ENCODE peak calls at places on chromosomes 2 and 18, in nine cellular contexts. H, J, F, R, P, C, W, V and Z are unnamed samples. For H3K36me3, the result is how much of the 10 kb centered on the place peaks cover.

GRCh38 chr2:40797115-40797514 is 345.2 kb upstream of the SLC8A1 start:
- DNase-seq in H (no peak), J (no peak), F (no peak), R (no peak), P (no peak), C (no peak), W (no peak), V (no peak), Z (peak)

GRCh38 chr18:9135912-9136314 is 668 bp upstream of the ANKRD12 start:
- DNase-seq in H (peak), J (peak), F (peak), R (no peak), P (peak), C (peak), W (peak), V (peak), Z (no peak)

GRCh38 chr2:173075056-173075780 is 428 bp upstream of the MAP3K20 start:
- DNase-seq in H (no peak), J (no peak), F (no peak), R (no peak), P (peak), C (no peak), W (no peak), V (no peak), Z (no peak)

GRCh38 chr2:205766765-205767359 is 84.6 kb downstream of the NRP2 start:
- DNase-seq in H (peak), J (peak), F (peak), R (peak), P (peak), C (no peak), W (no peak), V (peak), Z (peak)

GRCh38 chr2:159476329-159476728 is 140.0 kb downstream of the BAZ2B start:
- DNase-seq in H (no peak), J (no peak), F (no peak), R (no peak), P (no peak), C (no peak), W (no peak), V (no peak), Z (no peak)

GRCh38 chr2:120765911-120766757 is 30.5 kb downstream of the GLI2 start:
- DNase-seq in H (no peak), J (peak), F (peak), R (peak), P (peak), C (no peak), W (peak), V (peak), Z (peak)

GRCh38 chr2:191115391-191115790 is 35.4 kb downstream of the STAT4 start:
- DNase-seq in H (no peak), J (no peak), F (no peak), R (no peak), P (no peak), C (no peak), W (no peak), V (no peak), Z (no peak)

GRCh38 chr18:62944454-62944853 is 229.1 kb downstream of the PHLPP1 start:
- DNase-seq in H (no peak), J (no peak), F (no peak), R (no peak), P (no peak), C (no peak), W (no peak), V (no peak), Z (no peak)

GRCh38 chr2:239308696-239309397 is 92.0 kb downstream of the HDAC4 start:
- DNase-seq in H (no peak), J (peak), F (peak), R (no peak), P (no peak), C (no peak), W (peak), V (no peak), Z (no peak)

GRCh38 chr2:25960920-25961319 is 21.4 kb downstream of the KIF3C start:
- DNase-seq in H (peak), J (no peak), F (no peak), R (no peak), P (no peak), C (no peak), W (no peak), V (peak), Z (no peak)

GRCh38 chr2:223746611-223747010 is 90.8 kb downstream of the AP1S3 start:
- DNase-seq in H (peak), J (no peak), F (no peak), R (no peak), P (no peak), C (no peak), W (no peak), V (no peak), Z (no peak)

GRCh38 chr2:24169031-24169430 is 5.8 kb upstream of the FAM228A start:
- DNase-seq in H (no peak), J (no peak), F (no peak), R (no peak), P (no peak), C (no peak), W (no peak), V (no peak), Z (peak)

GRCh38 chr2:37377187-37377532 is 32.7 kb downstream of the QPCT start:
- DNase-seq in H (peak), J (no peak), F (peak), R (no peak), P (no peak), C (no peak), W (no peak), V (no peak), Z (peak)

GRCh38 chr2:121076885-121077549 is 208.0 kb downstream of the TFCP2L1 start:
- DNase-seq in H (peak), J (peak), F (peak), R (peak), P (peak), C (peak), W (peak), V (peak), Z (peak)

GRCh38 chr18:77103181-77103875 is 29.3 kb downstream of the MBP start:
- DNase-seq in H (no peak), J (no peak), F (no peak), R (no peak), P (no peak), C (no peak), W (no peak), V (no peak), Z (no peak)

GRCh38 chr2:152228215-152228614 is 52.7 kb upstream of the STAM2 start:
- DNase-seq in H (peak), J (no peak), F (no peak), R (no peak), P (no peak), C (no peak), W (no peak), V (no peak), Z (no peak)

GRCh38 chr2:138827426-138828054 is 47.4 kb upstream of the NXPH2 start:
- DNase-seq in H (peak), J (peak), F (peak), R (no peak), P (no peak), C (peak), W (no peak), V (no peak), Z (peak)

GRCh38 chr18:8813621-8814020 is 108.3 kb downstream of the MTCL1 start:
- DNase-seq in H (no peak), J (no peak), F (no peak), R (no peak), P (no peak), C (no peak), W (no peak), V (no peak), Z (no peak)

GRCh38 chr2:70964596-70965386 is 13.6 kb upstream of the ANKRD53 start:
- DNase-seq in H (no peak), J (peak), F (peak), R (peak), P (peak), C (peak), W (peak), V (peak), Z (no peak)

GRCh38 chr2:230137902-230138539 is 69.3 kb upstream of the SLC16A14 start:
- DNase-seq in H (no peak), J (no peak), F (no peak), R (no peak), P (no peak), C (no peak), W (no peak), V (no peak), Z (no peak)

GRCh38 chr2:144511945-144512344 is 8.0 kb downstream of the ZEB2 start:
- DNase-seq in H (peak), J (no peak), F (no peak), R (no peak), P (no peak), C (no peak), W (no peak), V (no peak), Z (no peak)

GRCh38 chr2:118388771-118389170 is 300.5 kb downstream of the INSIG2 start:
- DNase-seq in H (no peak), J (no peak), F (no peak), R (no peak), P (no peak), C (no peak), W (no peak), V (no peak), Z (no peak)

GRCh38 chr2:29215739-29216608 is 100.8 kb downstream of the CLIP4 start:
- DNase-seq in H (no peak), J (no peak), F (no peak), R (no peak), P (no peak), C (no peak), W (no peak), V (no peak), Z (no peak)

GRCh38 chr18:75638223-75638596 is 210.7 kb upstream of the SMIM21 start:
- DNase-seq in H (no peak), J (no peak), F (no peak), R (no peak), P (no peak), C (no peak), W (no peak), V (no peak), Z (peak)

GRCh38 chr18:70250781-70251180 is 38.1 kb upstream of the SOCS6 start:
- DNase-seq in H (no peak), J (no peak), F (no peak), R (no peak), P (no peak), C (no peak), W (no peak), V (no peak), Z (no peak)

GRCh38 chr2:45005261-45006002 is 3.8 kb downstream of the SIX2 start:
- DNase-seq in H (no peak), J (no peak), F (no peak), R (no peak), P (no peak), C (no peak), W (no peak), V (no peak), Z (no peak)

GRCh38 chr2:151339168-151339567 is 18.2 kb upstream of the TNFAIP6 start:
- DNase-seq in H (peak), J (no peak), F (no peak), R (no peak), P (no peak), C (no peak), W (no peak), V (no peak), Z (no peak)

GRCh38 chr2:46500801-46501200 is 21.4 kb downstream of the TMEM247 start:
- DNase-seq in H (no peak), J (no peak), F (no peak), R (no peak), P (no peak), C (no peak), W (no peak), V (no peak), Z (no peak)

GRCh38 chr2:215553946-215554345 is 118.1 kb upstream of the FN1 start:
- DNase-seq in H (peak), J (no peak), F (no peak), R (no peak), P (no peak), C (peak), W (no peak), V (no peak), Z (no peak)

GRCh38 chr18:848062-848795 is 36.2 kb upstream of the YES1 start:
- DNase-seq in H (no peak), J (no peak), F (peak), R (no peak), P (no peak), C (no peak), W (no peak), V (no peak), Z (no peak)

GRCh38 chr18:69127844-69128486 is 272.7 kb upstream of the DOK6 start:
- DNase-seq in H (no peak), J (no peak), F (no peak), R (no peak), P (no peak), C (no peak), W (no peak), V (no peak), Z (no peak)

GRCh38 chr2:151827564-151828142 is 568 bp downstream of the ARL5A start:
- DNase-seq in H (peak), J (peak), F (peak), R (no peak), P (peak), C (no peak), W (no peak), V (peak), Z (peak)

GRCh38 chr2:133641497-133641896 is 73.2 kb upstream of the NCKAP5 start:
- DNase-seq in H (peak), J (no peak), F (peak), R (no peak), P (no peak), C (peak), W (peak), V (no peak), Z (no peak)

GRCh38 chr2:238854699-238855111 is 6.8 kb downstream of the TWIST2 start:
- DNase-seq in H (no peak), J (no peak), F (no peak), R (no peak), P (no peak), C (no peak), W (no peak), V (no peak), Z (no peak)

GRCh38 chr2:85648619-85649018 is 19.4 kb downstream of the SFTPB start:
- DNase-seq in H (peak), J (no peak), F (peak), R (no peak), P (peak), C (no peak), W (no peak), V (no peak), Z (peak)

GRCh38 chr2:161599842-161600241 is 24.4 kb upstream of the SLC4A10 start:
- DNase-seq in H (no peak), J (no peak), F (no peak), R (no peak), P (no peak), C (no peak), W (no peak), V (no peak), Z (no peak)

GRCh38 chr2:126720031-126720368 is 64.0 kb downstream of the GYPC start:
- DNase-seq in H (no peak), J (no peak), F (no peak), R (no peak), P (no peak), C (no peak), W (no peak), V (no peak), Z (no peak)

GRCh38 chr2:102770506-102770905 is 8.7 kb downstream of the TMEM182 start:
- DNase-seq in H (no peak), J (no peak), F (no peak), R (no peak), P (no peak), C (no peak), W (no peak), V (no peak), Z (no peak)

GRCh38 chr2:150485114-150485870 is 2.2 kb downstream of the RND3 start:
- DNase-seq in H (peak), J (peak), F (peak), R (peak), P (peak), C (no peak), W (peak), V (peak), Z (peak)

DNA sequence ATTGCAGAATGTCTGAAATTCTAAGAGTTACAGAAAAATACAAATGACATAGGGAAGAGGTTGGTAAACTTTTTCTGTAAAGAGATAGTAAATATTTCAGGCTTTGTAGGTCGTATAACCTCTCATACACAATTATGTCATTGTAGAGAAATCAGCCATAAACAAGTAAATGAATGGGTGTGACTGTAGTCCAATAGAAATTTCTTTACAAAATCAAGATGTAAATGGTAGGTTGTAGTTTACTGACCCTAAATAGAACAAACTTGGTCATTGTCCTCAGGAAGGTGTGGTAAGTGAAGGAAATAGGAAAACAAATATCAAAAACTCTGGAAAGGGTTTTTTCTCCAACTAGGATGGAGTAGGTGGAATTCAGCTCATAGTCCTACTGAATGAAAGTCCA is 415.5 kb upstream of the SPHKAP start:
- DNase-seq in H (no peak), J (no peak), F (no peak), R (no peak), P (no peak), C (no peak), W (no peak), V (no peak), Z (no peak)
- H3K27ac ChIP-seq in H (no peak), J (no peak), F (no peak), R (no peak), P (no peak), C (no peak), W (no peak), V (no peak), Z (no peak)

GRCh38 chr2:219282375-219282774 is 3.2 kb downstream of the DNAJB2 start:
- DNase-seq in H (no peak), J (no peak), F (no peak), R (no peak), P (no peak), C (no peak), W (no peak), V (no peak), Z (no peak)
- H3K36me3 ChIP-seq in H (under half), J (under half), F (under half), R (half or more), P (under half), C (under half), W (under half), V (half or more), Z (under half)

DNA sequence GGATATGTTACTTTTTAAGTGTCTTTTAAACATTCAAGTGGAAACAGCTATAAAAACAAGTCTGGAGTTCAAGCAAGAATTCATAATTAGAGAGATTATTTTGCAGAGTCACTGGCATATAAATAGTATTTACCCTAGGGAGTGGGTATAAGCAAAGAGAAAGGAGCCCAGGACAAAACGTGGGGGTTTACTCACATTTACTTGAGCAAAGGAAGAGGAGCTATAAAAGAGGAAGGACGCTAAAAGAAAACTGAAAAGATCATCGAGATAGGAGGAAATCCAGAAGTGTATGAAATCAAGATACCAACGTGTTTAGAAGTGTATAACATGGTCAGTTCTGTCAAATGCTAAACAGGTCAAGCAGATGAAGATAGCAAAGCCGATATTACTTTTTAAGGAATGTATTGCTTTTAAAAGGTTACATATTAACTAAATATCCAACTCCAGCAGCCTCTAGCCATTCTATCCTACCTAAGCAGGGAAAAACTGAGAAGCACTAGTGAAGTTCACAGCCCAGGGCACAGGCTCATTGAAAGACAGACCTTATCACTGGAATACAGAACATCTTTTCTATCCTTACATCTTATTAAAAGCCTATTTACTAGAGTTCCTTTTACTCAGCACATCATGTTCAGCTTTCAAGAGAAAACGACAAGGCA is 8.6 kb downstream of the KANSL1L start:
- DNase-seq in H (peak), J (no peak), F (no peak), R (no peak), P (no peak), C (no peak), W (no peak), V (no peak), Z (no peak)
- H3K27ac ChIP-seq in H (peak), J (no peak), F (peak), R (no peak), P (peak), C (no peak), W (no peak), V (peak), Z (no peak)

GRCh38 chr2:241660593-241661213 is 23.2 kb downstream of the ATG4B start:
- DNase-seq in H (no peak), J (no peak), F (no peak), R (no peak), P (no peak), C (no peak), W (no peak), V (no peak), Z (no peak)
- H3K36me3 ChIP-seq in H (under half), J (under half), F (under half), R (half or more), P (under half), C (under half), W (under half), V (half or more), Z (under half)

GRCh38 chr2:10361220-10361588 is 58.5 kb downstream of the HPCAL1 start:
- DNase-seq in H (peak), J (no peak), F (no peak), R (no peak), P (no peak), C (no peak), W (no peak), V (no peak), Z (peak)
- H3K27ac ChIP-seq in H (no peak), J (no peak), F (no peak), R (no peak), P (no peak), C (no peak), W (no peak), V (no peak), Z (peak)

GRCh38 chr18:49490246-49490762 is 3.3 kb upstream of the C18orf32 start:
- DNase-seq in H (no peak), J (no peak), F (no peak), R (no peak), P (no peak), C (no peak), W (no peak), V (no peak), Z (no peak)

GRCh38 chr18:49491534-49491856 is 4.5 kb upstream of the C18orf32 start:
- DNase-seq in H (no peak), J (no peak), F (no peak), R (no peak), P (no peak), C (no peak), W (no peak), V (no peak), Z (no peak)

GRCh38 chr18:49486959-49487710 is at the start of gene C18orf32:
- DNase-seq in H (peak), J (peak), F (peak), R (peak), P (peak), C (peak), W (peak), V (peak), Z (peak)

GRCh38 chr18:49486617-49486958 is 446 bp downstream of the C18orf32 start:
- DNase-seq in H (no peak), J (no peak), F (no peak), R (no peak), P (no peak), C (no peak), W (no peak), V (no peak), Z (no peak)

GRCh38 chr18:49487711-49488310 is 777 bp upstream of the C18orf32 start:
- DNase-seq in H (peak), J (no peak), F (no peak), R (no peak), P (no peak), C (no peak), W (no peak), V (no peak), Z (no peak)
- H3K36me3 ChIP-seq in H (half or more), J (under half), F (under half), R (under half), P (under half), C (under half), W (under half), V (half or more), Z (under half)

GRCh38 chr2:66548422-66548821 is 113.5 kb downstream of the MEIS1 start:
- DNase-seq in H (no peak), J (no peak), F (no peak), R (no peak), P (no peak), C (no peak), W (no peak), V (no peak), Z (no peak)

GRCh38 chr2:66553370-66553769 is 118.4 kb downstream of the MEIS1 start:
- DNase-seq in H (peak), J (peak), F (peak), R (peak), P (no peak), C (no peak), W (peak), V (no peak), Z (peak)

GRCh38 chr2:66547887-66548286 is 113.0 kb downstream of the MEIS1 start:
- DNase-seq in H (no peak), J (no peak), F (no peak), R (no peak), P (no peak), C (no peak), W (no peak), V (no peak), Z (no peak)

GRCh38 chr2:66547113-66547512 is 112.2 kb downstream of the MEIS1 start:
- DNase-seq in H (no peak), J (no peak), F (no peak), R (no peak), P (no peak), C (no peak), W (no peak), V (no peak), Z (no peak)

DNA sequence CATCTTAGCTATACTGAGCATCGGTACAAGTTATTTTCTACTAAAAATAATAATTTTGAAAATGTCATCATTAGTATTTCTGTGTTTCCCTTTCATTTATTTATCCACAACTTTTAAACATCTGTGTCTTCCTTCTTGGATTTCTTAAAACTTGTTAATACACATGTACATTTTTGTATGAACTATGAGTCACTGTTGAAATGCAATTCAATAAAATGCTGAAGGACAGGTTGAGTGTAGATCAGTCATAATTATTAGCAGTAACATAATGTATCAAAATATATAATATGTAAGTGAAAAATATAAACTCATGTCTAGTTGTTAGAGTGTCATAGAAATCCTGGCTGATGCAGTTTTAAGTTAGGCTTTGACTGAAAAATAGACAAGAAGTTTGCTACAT is 115.9 kb downstream of the MEIS1 start:
- DNase-seq in H (no peak), J (no peak), F (no peak), R (no peak), P (no peak), C (no peak), W (no peak), V (no peak), Z (no peak)
- H3K27ac ChIP-seq in H (no peak), J (no peak), F (no peak), R (no peak), P (no peak), C (no peak), W (no peak), V (no peak), Z (no peak)